ENCODE peak calls at places on chromosomes 16 and 17, in four cellular contexts. S is K562, J is WTC11, Z is HepG2. D is an unnamed sample.

GRCh38 chr16:23182675-23183485 is at the start of gene SCNN1G:
- DNase-seq in S (no peak), J (peak), Z (no peak), D (peak)

GRCh38 chr16:19291459-19291858 is 5.9 kb downstream of the CLEC19A start:
- DNase-seq in S (no peak), J (peak), Z (no peak), D (no peak)

GRCh38 chr16:55035037-55035436 is 104.4 kb downstream of the IRX5 start:
- DNase-seq in S (peak), J (peak), Z (peak), D (peak)

GRCh38 chr16:5510819-5511370 is 413.3 kb upstream of the EEF2KMT start:
- DNase-seq in S (no peak), J (no peak), Z (no peak), D (no peak)

GRCh38 chr16:29899516-29900101 is at the start of gene SEZ6L2:
- DNase-seq in S (peak), J (peak), Z (peak), D (peak)

GRCh38 chr17:72175787-72176515 is 55.1 kb downstream of the SOX9 start:
- DNase-seq in S (no peak), J (no peak), Z (no peak), D (no peak)

GRCh38 chr17:36544049-36544319 is 735 bp upstream of the GGNBP2 start:
- DNase-seq in S (peak), J (no peak), Z (peak), D (peak)

GRCh38 chr16:22664561-22664997 is 149.4 kb upstream of the HS3ST2 start:
- DNase-seq in S (no peak), J (no peak), Z (no peak), D (no peak)

GRCh38 chr17:65545708-65546523 is 15.5 kb downstream of the AXIN2 start:
- DNase-seq in S (no peak), J (no peak), Z (no peak), D (no peak)

GRCh38 chr17:54172654-54173316 is 350.1 kb downstream of the KIF2B start:
- DNase-seq in S (peak), J (peak), Z (peak), D (peak)

GRCh38 chr17:76053230-76054111 is 18.8 kb downstream of the SRP68 start:
- DNase-seq in S (peak), J (no peak), Z (no peak), D (peak)

GRCh38 chr16:20904507-20905079 is 4.0 kb downstream of the LYRM1 start:
- DNase-seq in S (no peak), J (no peak), Z (peak), D (no peak)

GRCh38 chr16:52553322-52553721 is 6.4 kb upstream of the TOX3 start:
- DNase-seq in S (no peak), J (peak), Z (no peak), D (no peak)

GRCh38 chr16:13305019-13305755 is 403.8 kb downstream of the SHISA9 start:
- DNase-seq in S (no peak), J (no peak), Z (no peak), D (no peak)

GRCh38 chr17:16448490-16448889 is 33.1 kb downstream of the TRPV2 start:
- DNase-seq in S (no peak), J (no peak), Z (no peak), D (no peak)

GRCh38 chr16:72221216-72221995 is 49.5 kb upstream of the PMFBP1 start:
- DNase-seq in S (no peak), J (no peak), Z (no peak), D (no peak)

GRCh38 chr17:6648181-6648580 is 3.2 kb downstream of the MED31 start:
- DNase-seq in S (no peak), J (no peak), Z (peak), D (peak)

GRCh38 chr16:19863990-19864389 is 20.7 kb downstream of the GPRC5B start:
- DNase-seq in S (no peak), J (no peak), Z (no peak), D (no peak)

GRCh38 chr17:63699638-63700527 is at the start of gene LIMD2:
- DNase-seq in S (peak), J (peak), Z (no peak), D (peak)

GRCh38 chr16:53091508-53092211 is 36.9 kb downstream of the CHD9 start:
- DNase-seq in S (no peak), J (peak), Z (no peak), D (no peak)

GRCh38 chr17:29458066-29458465 is 67.9 kb downstream of the TAOK1 start:
- DNase-seq in S (no peak), J (no peak), Z (no peak), D (no peak)

GRCh38 chr17:30950669-30951399 is 20.0 kb upstream of the RNF135 start:
- DNase-seq in S (no peak), J (no peak), Z (peak), D (peak)

GRCh38 chr16:54938351-54939346 is 8.0 kb downstream of the IRX5 start:
- DNase-seq in S (no peak), J (peak), Z (no peak), D (no peak)

GRCh38 chr17:34840758-34841157 is 120.5 kb downstream of the CCT6B start:
- DNase-seq in S (no peak), J (no peak), Z (no peak), D (no peak)

GRCh38 chr16:70736454-70737376 is 50.9 kb upstream of the MTSS2 start:
- DNase-seq in S (no peak), J (no peak), Z (no peak), D (no peak)

GRCh38 chr16:87375426-87376135 is 8.0 kb downstream of the FBXO31 start:
- DNase-seq in S (no peak), J (no peak), Z (no peak), D (no peak)

GRCh38 chr16:69131749-69132423 is 502 bp downstream of the CHTF8 start:
- DNase-seq in S (peak), J (peak), Z (peak), D (peak)

GRCh38 chr16:66844009-66844341 is 239 bp upstream of the CA7 start:
- DNase-seq in S (no peak), J (no peak), Z (no peak), D (no peak)

GRCh38 chr16:67399218-67399733 is 6.0 kb upstream of the TPPP3 start:
- DNase-seq in S (peak), J (peak), Z (no peak), D (peak)

GRCh38 chr17:1077536-1078061 is 80.7 kb downstream of the TIMM22 start:
- DNase-seq in S (no peak), J (no peak), Z (no peak), D (no peak)
- TF ChIP-seq NR3C1 in S (no peak), J (no peak), Z (no peak), D (no peak)

DNA sequence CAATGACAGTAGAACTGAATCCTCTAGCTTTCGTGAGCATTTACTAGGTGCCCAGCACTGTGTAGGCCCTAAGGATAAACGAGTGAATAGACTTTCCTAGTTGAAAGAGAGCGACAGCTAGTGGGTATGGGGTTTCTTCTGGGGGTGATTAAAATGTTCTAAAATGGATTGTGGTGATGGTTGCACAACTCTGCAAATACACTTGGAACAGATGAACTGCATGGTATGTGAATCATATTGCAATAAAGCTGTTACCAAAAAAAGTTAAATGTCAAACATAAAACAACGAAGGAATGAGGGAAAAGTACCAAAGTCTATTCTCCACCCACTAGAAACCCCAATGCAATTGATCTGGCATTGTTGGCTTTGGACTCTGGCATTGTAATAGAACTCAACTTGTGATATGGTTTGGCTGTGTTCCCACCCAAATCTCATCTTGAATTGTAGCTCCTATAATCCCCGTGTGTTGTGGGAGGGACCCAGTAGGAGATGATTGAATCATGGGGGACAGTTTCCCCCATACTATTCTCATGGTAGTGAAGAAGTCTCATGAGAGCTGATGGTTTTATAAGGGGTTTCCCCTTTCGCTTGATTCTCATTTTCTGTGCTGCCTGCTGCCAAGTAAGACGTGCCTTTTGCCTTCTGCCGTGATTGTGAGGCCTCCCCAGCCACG is 70.5 kb downstream of the MARF1 start:
- DNase-seq in S (no peak), J (no peak), Z (peak), D (no peak)
- TF ChIP-seq NR3C1 in S (no peak), J (no peak), Z (no peak), D (no peak)

GRCh38 chr17:58328195-58329034 is at the start of gene TSPOAP1:
- DNase-seq in S (peak), J (peak), Z (no peak), D (no peak)
- TF ChIP-seq NR3C1 in S (no peak), J (no peak), Z (no peak), D (no peak)

DNA sequence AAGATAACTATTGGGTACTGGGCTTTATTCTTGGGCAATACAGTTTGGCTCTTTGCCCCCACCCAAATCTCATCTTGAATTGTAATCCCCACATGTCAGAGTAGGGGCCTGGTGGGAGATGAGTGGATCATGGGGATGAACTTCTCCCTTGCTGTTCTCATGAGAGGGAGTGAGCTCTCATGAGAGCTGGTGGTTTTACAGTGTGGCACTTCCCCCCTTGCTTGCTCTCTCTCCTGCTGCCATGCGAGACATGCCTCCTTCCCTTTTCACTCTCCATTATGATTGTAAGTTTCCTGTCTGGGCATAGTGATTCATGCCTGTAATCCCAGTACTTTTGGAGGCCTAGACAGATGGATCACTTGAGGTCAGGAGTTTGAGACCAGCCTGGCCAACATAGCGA is 18.1 kb upstream of the CNEP1R1 start:
- DNase-seq in S (no peak), J (no peak), Z (no peak), D (no peak)
- TF ChIP-seq NR3C1 in S (no peak), J (no peak), Z (no peak), D (no peak)

DNA sequence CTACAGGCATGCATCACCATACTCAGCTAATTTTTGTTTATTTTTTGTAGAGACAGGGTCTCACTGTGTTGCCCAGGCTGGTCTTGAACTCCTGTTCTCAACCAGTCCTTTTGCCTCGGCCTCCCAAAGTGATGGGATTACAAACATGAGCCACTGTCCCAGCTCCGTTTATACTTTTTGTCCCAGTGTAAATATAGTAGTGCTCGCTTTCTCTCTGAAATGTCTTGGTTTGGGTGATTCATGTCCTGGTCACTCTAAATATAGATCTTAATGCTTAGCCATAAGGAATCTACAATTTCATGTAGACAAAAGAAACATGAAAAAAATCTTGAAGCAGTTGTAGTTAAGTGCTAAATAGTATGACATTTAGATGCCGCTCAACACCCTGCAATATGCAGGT is 126.9 kb downstream of the KATNIP start:
- DNase-seq in S (no peak), J (no peak), Z (no peak), D (no peak)
- TF ChIP-seq NR3C1 in S (no peak), J (no peak), Z (no peak), D (no peak)

GRCh38 chr17:14323522-14323981 is 22.7 kb downstream of the HS3ST3B1 start:
- DNase-seq in S (no peak), J (no peak), Z (no peak), D (no peak)
- TF ChIP-seq NR3C1 in S (no peak), J (no peak), Z (no peak), D (no peak)

GRCh38 chr17:80442764-80443163 is 27.8 kb downstream of the ENDOV start:
- DNase-seq in S (no peak), J (no peak), Z (no peak), D (no peak)

GRCh38 chr17:80442305-80442659 is 27.3 kb downstream of the ENDOV start:
- DNase-seq in S (no peak), J (no peak), Z (no peak), D (no peak)

GRCh38 chr17:80443498-80443897 is 28.5 kb downstream of the ENDOV start:
- DNase-seq in S (no peak), J (no peak), Z (no peak), D (no peak)

GRCh38 chr17:80441598-80442304 is 26.8 kb downstream of the ENDOV start:
- DNase-seq in S (no peak), J (no peak), Z (no peak), D (no peak)

GRCh38 chr17:80441133-80441578 is 26.2 kb downstream of the ENDOV start:
- DNase-seq in S (peak), J (peak), Z (peak), D (no peak)
- TF ChIP-seq NR3C1 in S (peak), J (no peak), Z (no peak), D (no peak)

D was measured in A549.